ENCODE peak calls at places on chromosomes 3 and 15, in seven cellular contexts. One of them, this sample, is unnamed.

GRCh38 chr15:26972636-26973035 is 1.7 kb downstream of the GABRG3 start:
- DNase-seq in body of pancreas: no peak
- DNase-seq in colonic mucosa: no peak
- DNase-seq in heart left ventricle: no peak
- DNase-seq in PC-3: no peak
- DNase-seq in CD8-positive, alpha-beta memory T cell: no peak
- DNase-seq in cardiac muscle cell: no peak
- DNase-seq in this sample: no peak

GRCh38 chr15:99703603-99704443 is 29.4 kb downstream of the LYSMD4 start:
- DNase-seq in CD8-positive, alpha-beta memory T cell: no peak
- DNase-seq in heart left ventricle: no peak
- DNase-seq in colonic mucosa: no peak
- DNase-seq in PC-3: peak
- DNase-seq in cardiac muscle cell: peak
- DNase-seq in body of pancreas: peak
- DNase-seq in this sample: peak

GRCh38 chr3:143207338-143207961 is 87.9 kb downstream of the CHST2 start:
- DNase-seq in cardiac muscle cell: no peak
- DNase-seq in PC-3: peak
- DNase-seq in body of pancreas: no peak
- DNase-seq in colonic mucosa: no peak
- DNase-seq in heart left ventricle: no peak
- DNase-seq in CD8-positive, alpha-beta memory T cell: no peak
- DNase-seq in this sample: no peak

GRCh38 chr3:73868688-73869315 is 244.1 kb upstream of the PDZRN3 start:
- DNase-seq in heart left ventricle: peak
- DNase-seq in CD8-positive, alpha-beta memory T cell: no peak
- DNase-seq in cardiac muscle cell: peak
- DNase-seq in colonic mucosa: peak
- DNase-seq in body of pancreas: peak
- DNase-seq in PC-3: peak
- DNase-seq in this sample: peak

GRCh38 chr3:111695584-111696213 is 100.6 kb upstream of the ZBED2 start:
- DNase-seq in heart left ventricle: no peak
- DNase-seq in colonic mucosa: no peak
- DNase-seq in body of pancreas: no peak
- DNase-seq in PC-3: peak
- DNase-seq in CD8-positive, alpha-beta memory T cell: no peak
- DNase-seq in cardiac muscle cell: no peak
- DNase-seq in this sample: no peak

GRCh38 chr15:74958908-74959642 is 2.5 kb upstream of the RPP25 start:
- DNase-seq in body of pancreas: no peak
- DNase-seq in colonic mucosa: peak
- DNase-seq in cardiac muscle cell: no peak
- DNase-seq in CD8-positive, alpha-beta memory T cell: no peak
- DNase-seq in PC-3: no peak
- DNase-seq in heart left ventricle: no peak
- DNase-seq in this sample: no peak

GRCh38 chr3:188153498-188153948 is 434 bp upstream of the LPP start:
- DNase-seq in PC-3: peak
- DNase-seq in CD8-positive, alpha-beta memory T cell: peak
- DNase-seq in heart left ventricle: peak
- DNase-seq in colonic mucosa: peak
- DNase-seq in body of pancreas: peak
- DNase-seq in cardiac muscle cell: peak
- DNase-seq in this sample: peak

GRCh38 chr3:187014417-187014864 is 84.1 kb downstream of the ST6GAL1 start:
- DNase-seq in PC-3: peak
- DNase-seq in colonic mucosa: peak
- DNase-seq in heart left ventricle: no peak
- DNase-seq in CD8-positive, alpha-beta memory T cell: no peak
- DNase-seq in cardiac muscle cell: no peak
- DNase-seq in body of pancreas: no peak
- DNase-seq in this sample: no peak

GRCh38 chr3:159928692-159929091 is 59.9 kb upstream of the IL12A start:
- DNase-seq in body of pancreas: no peak
- DNase-seq in colonic mucosa: no peak
- DNase-seq in CD8-positive, alpha-beta memory T cell: no peak
- DNase-seq in heart left ventricle: no peak
- DNase-seq in cardiac muscle cell: no peak
- DNase-seq in PC-3: peak
- DNase-seq in this sample: peak

GRCh38 chr3:124486324-124486723 is 243.9 kb upstream of the UMPS start:
- DNase-seq in CD8-positive, alpha-beta memory T cell: no peak
- DNase-seq in cardiac muscle cell: peak
- DNase-seq in PC-3: peak
- DNase-seq in body of pancreas: no peak
- DNase-seq in heart left ventricle: no peak
- DNase-seq in colonic mucosa: no peak
- DNase-seq in this sample: no peak

GRCh38 chr3:1848935-1849334 is 249.7 kb upstream of the CNTN4 start:
- DNase-seq in colonic mucosa: no peak
- DNase-seq in heart left ventricle: no peak
- DNase-seq in cardiac muscle cell: no peak
- DNase-seq in CD8-positive, alpha-beta memory T cell: no peak
- DNase-seq in PC-3: no peak
- DNase-seq in body of pancreas: no peak
- DNase-seq in this sample: no peak

GRCh38 chr3:152516195-152516594 is 247.5 kb downstream of the MBNL1 start:
- DNase-seq in heart left ventricle: no peak
- DNase-seq in colonic mucosa: no peak
- DNase-seq in cardiac muscle cell: no peak
- DNase-seq in body of pancreas: no peak
- DNase-seq in PC-3: no peak
- DNase-seq in CD8-positive, alpha-beta memory T cell: no peak
- DNase-seq in this sample: no peak

GRCh38 chr3:27630892-27631291 is 91.2 kb downstream of the EOMES start:
- DNase-seq in colonic mucosa: no peak
- DNase-seq in cardiac muscle cell: no peak
- DNase-seq in PC-3: peak
- DNase-seq in body of pancreas: no peak
- DNase-seq in CD8-positive, alpha-beta memory T cell: no peak
- DNase-seq in heart left ventricle: no peak
- DNase-seq in this sample: no peak

GRCh38 chr3:151016421-151016820 is 43.9 kb upstream of the CLRN1 start:
- DNase-seq in heart left ventricle: no peak
- DNase-seq in CD8-positive, alpha-beta memory T cell: no peak
- DNase-seq in body of pancreas: no peak
- DNase-seq in PC-3: no peak
- DNase-seq in cardiac muscle cell: no peak
- DNase-seq in colonic mucosa: no peak
- DNase-seq in this sample: no peak

GRCh38 chr3:151283907-151284461 is 5.6 kb upstream of the P2RY14 start:
- DNase-seq in PC-3: peak
- DNase-seq in colonic mucosa: peak
- DNase-seq in CD8-positive, alpha-beta memory T cell: no peak
- DNase-seq in cardiac muscle cell: no peak
- DNase-seq in heart left ventricle: peak
- DNase-seq in body of pancreas: peak
- DNase-seq in this sample: no peak

GRCh38 chr3:42122261-42123011 is 31.3 kb downstream of the TRAK1 start:
- DNase-seq in cardiac muscle cell: no peak
- DNase-seq in body of pancreas: no peak
- DNase-seq in PC-3: no peak
- DNase-seq in heart left ventricle: no peak
- DNase-seq in colonic mucosa: no peak
- DNase-seq in CD8-positive, alpha-beta memory T cell: no peak
- DNase-seq in this sample: no peak

GRCh38 chr3:66991478-66991877 is 6.6 kb upstream of the KBTBD8 start:
- DNase-seq in CD8-positive, alpha-beta memory T cell: no peak
- DNase-seq in colonic mucosa: no peak
- DNase-seq in heart left ventricle: no peak
- DNase-seq in cardiac muscle cell: no peak
- DNase-seq in body of pancreas: no peak
- DNase-seq in PC-3: peak
- DNase-seq in this sample: no peak

GRCh38 chr3:186320862-186321568 is 41.0 kb downstream of the DGKG start:
- DNase-seq in PC-3: peak
- DNase-seq in cardiac muscle cell: no peak
- DNase-seq in CD8-positive, alpha-beta memory T cell: no peak
- DNase-seq in heart left ventricle: no peak
- DNase-seq in body of pancreas: no peak
- DNase-seq in colonic mucosa: no peak
- DNase-seq in this sample: no peak

GRCh38 chr3:108408883-108409612 is 101.3 kb downstream of the MYH15 start:
- DNase-seq in colonic mucosa: peak
- DNase-seq in CD8-positive, alpha-beta memory T cell: no peak
- DNase-seq in PC-3: no peak
- DNase-seq in body of pancreas: no peak
- DNase-seq in cardiac muscle cell: no peak
- DNase-seq in heart left ventricle: no peak
- DNase-seq in this sample: no peak

GRCh38 chr3:107959767-107960166 is 131.1 kb downstream of the CD47 start:
- DNase-seq in CD8-positive, alpha-beta memory T cell: no peak
- DNase-seq in colonic mucosa: no peak
- DNase-seq in cardiac muscle cell: no peak
- DNase-seq in heart left ventricle: no peak
- DNase-seq in PC-3: no peak
- DNase-seq in body of pancreas: no peak
- DNase-seq in this sample: no peak

GRCh38 chr3:104810896-104811295 is 555.8 kb upstream of the ALCAM start:
- DNase-seq in body of pancreas: peak
- DNase-seq in heart left ventricle: no peak
- DNase-seq in CD8-positive, alpha-beta memory T cell: no peak
- DNase-seq in cardiac muscle cell: no peak
- DNase-seq in PC-3: no peak
- DNase-seq in colonic mucosa: no peak
- DNase-seq in this sample: no peak

DNA sequence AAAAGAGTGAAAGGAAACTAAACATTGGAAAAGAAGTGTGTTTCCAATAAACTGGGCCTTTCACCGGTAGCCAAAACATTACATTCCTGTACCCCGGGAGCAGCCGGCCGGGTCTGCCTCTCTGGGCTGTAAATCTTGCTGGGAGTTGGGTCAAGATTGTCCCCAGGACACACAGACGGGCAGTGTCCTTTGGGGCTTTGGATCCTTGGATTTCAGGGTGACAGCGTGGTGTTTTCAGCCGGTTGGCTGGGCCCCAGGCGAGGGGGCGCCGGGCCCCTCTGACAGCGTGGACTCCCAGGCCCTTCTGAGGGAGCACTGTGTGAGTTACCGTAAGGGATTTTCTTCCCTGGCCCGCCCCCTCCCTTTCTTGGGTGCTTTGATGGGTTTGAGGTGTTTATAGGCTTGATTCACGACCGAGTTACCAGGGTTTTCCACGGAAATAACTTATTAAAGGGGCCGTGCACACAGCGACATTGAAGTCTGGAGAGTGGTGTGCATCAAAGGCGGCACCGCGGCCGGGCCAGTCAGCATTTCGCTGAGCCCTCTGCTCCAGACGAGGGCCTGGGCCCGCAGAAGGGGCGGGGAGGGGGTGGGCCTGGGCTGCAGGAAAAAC is 27.4 kb downstream of the SMAD6 start:
- DNase-seq in colonic mucosa: no peak
- DNase-seq in body of pancreas: no peak
- DNase-seq in PC-3: no peak
- DNase-seq in heart left ventricle: no peak
- DNase-seq in CD8-positive, alpha-beta memory T cell: no peak
- DNase-seq in cardiac muscle cell: no peak
- DNase-seq in this sample: no peak
- H3K27ac ChIP-seq in colonic mucosa: peak
- H3K27ac ChIP-seq in body of pancreas: no peak
- H3K27ac ChIP-seq in PC-3: no peak
- H3K27ac ChIP-seq in heart left ventricle: no peak
- H3K27ac ChIP-seq in CD8-positive, alpha-beta memory T cell: no peak
- H3K27ac ChIP-seq in cardiac muscle cell: peak
- H3K27ac ChIP-seq in this sample: no peak

GRCh38 chr3:120568198-120568523 is 28.0 kb upstream of the NDUFB4 start:
- DNase-seq in cardiac muscle cell: no peak
- DNase-seq in PC-3: no peak
- DNase-seq in CD8-positive, alpha-beta memory T cell: no peak
- DNase-seq in heart left ventricle: no peak
- DNase-seq in colonic mucosa: no peak
- DNase-seq in body of pancreas: no peak
- DNase-seq in this sample: no peak
- H3K27ac ChIP-seq in cardiac muscle cell: peak
- H3K27ac ChIP-seq in PC-3: no peak
- H3K27ac ChIP-seq in CD8-positive, alpha-beta memory T cell: no peak
- H3K27ac ChIP-seq in heart left ventricle: no peak
- H3K27ac ChIP-seq in colonic mucosa: no peak
- H3K27ac ChIP-seq in body of pancreas: no peak
- H3K27ac ChIP-seq in this sample: no peak

GRCh38 chr3:83938491-83938890 is 1020.3 kb upstream of the CADM2 start:
- DNase-seq in CD8-positive, alpha-beta memory T cell: no peak
- DNase-seq in cardiac muscle cell: no peak
- DNase-seq in body of pancreas: no peak
- DNase-seq in PC-3: peak
- DNase-seq in heart left ventricle: no peak
- DNase-seq in colonic mucosa: no peak
- DNase-seq in this sample: no peak

GRCh38 chr3:83928903-83929302 is 1029.9 kb upstream of the CADM2 start:
- DNase-seq in colonic mucosa: no peak
- DNase-seq in PC-3: no peak
- DNase-seq in heart left ventricle: no peak
- DNase-seq in CD8-positive, alpha-beta memory T cell: no peak
- DNase-seq in body of pancreas: no peak
- DNase-seq in cardiac muscle cell: no peak
- DNase-seq in this sample: no peak

DNA sequence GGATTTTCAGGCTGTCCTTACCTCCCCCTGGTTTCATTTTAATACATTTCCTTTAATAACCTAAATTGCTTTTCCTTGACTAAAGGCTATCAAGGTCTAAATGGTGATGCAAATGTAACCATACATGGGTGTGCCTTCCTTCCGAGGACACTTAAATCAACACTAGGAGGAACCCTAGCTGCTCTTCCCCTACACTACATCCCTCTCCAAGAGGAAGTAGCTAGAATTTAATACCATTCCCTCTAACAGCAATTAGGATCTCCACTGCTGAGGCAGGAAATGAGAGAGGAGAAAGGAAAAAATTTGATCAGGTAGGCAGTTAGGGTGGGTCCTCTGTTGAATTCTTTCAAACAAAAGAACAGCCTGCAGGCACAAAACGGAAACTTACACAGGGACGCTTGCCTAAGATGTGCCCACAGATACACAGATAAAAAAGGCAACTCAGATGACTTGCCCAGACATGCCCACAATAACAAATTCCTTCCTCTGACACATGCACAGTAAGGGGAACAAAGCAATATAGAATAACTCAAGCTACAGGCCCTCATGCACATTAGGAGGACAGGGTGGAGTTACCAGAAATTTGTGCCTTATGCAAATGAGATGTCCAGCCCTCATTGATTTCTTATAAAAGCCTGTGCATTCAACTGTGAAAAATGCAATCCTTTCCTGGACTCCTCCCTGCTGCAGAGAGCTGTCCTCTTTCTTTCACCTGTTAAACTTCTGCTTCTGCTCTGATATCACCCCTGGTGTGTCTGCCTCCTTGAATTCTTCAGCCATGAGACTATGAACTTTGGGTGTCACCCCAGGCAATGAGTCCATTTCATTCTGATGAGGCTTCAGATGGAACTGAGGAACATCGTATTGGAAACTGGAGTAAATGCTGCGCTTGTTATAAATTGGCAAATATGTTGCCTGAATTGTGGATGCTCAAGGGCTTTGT is 1024.3 kb upstream of the CADM2 start:
- DNase-seq in body of pancreas: no peak
- DNase-seq in PC-3: peak
- DNase-seq in heart left ventricle: no peak
- DNase-seq in colonic mucosa: no peak
- DNase-seq in cardiac muscle cell: no peak
- DNase-seq in CD8-positive, alpha-beta memory T cell: no peak
- DNase-seq in this sample: peak
- H3K27ac ChIP-seq in body of pancreas: no peak
- H3K27ac ChIP-seq in PC-3: peak
- H3K27ac ChIP-seq in heart left ventricle: no peak
- H3K27ac ChIP-seq in colonic mucosa: no peak
- H3K27ac ChIP-seq in cardiac muscle cell: no peak
- H3K27ac ChIP-seq in CD8-positive, alpha-beta memory T cell: no peak
- H3K27ac ChIP-seq in this sample: peak

GRCh38 chr3:46873521-46873920 is 4.0 kb upstream of the PTH1R start:
- DNase-seq in PC-3: no peak
- DNase-seq in body of pancreas: no peak
- DNase-seq in colonic mucosa: no peak
- DNase-seq in cardiac muscle cell: no peak
- DNase-seq in CD8-positive, alpha-beta memory T cell: no peak
- DNase-seq in heart left ventricle: peak
- DNase-seq in this sample: no peak
- H3K27ac ChIP-seq in PC-3: no peak
- H3K27ac ChIP-seq in body of pancreas: no peak
- H3K27ac ChIP-seq in colonic mucosa: no peak
- H3K27ac ChIP-seq in cardiac muscle cell: peak
- H3K27ac ChIP-seq in CD8-positive, alpha-beta memory T cell: no peak
- H3K27ac ChIP-seq in heart left ventricle: peak
- H3K27ac ChIP-seq in this sample: no peak

This sample was measured in SJCRH30.